ENCODE peak calls at places on chromosomes 5 and 9, in four cellular contexts. J is stomach, V is fibroblast of lung, E is progenitor cell of endocrine pancreas. M is an unnamed sample.

GRCh38 chr5:179793470-179794139 is at the start of gene LTC4S:
- DNase-seq in V (peak), J (peak), E (no peak), M (no peak)

GRCh38 chr5:540215-541147 is 16.2 kb upstream of the SLC9A3 start:
- DNase-seq in V (no peak), J (no peak), E (no peak), M (no peak)

GRCh38 chr9:14710804-14711203 is 11.7 kb downstream of the CER1 start:
- DNase-seq in J (no peak), V (peak), E (no peak), M (no peak)

GRCh38 chr5:83564069-83564749 is 92.7 kb downstream of the VCAN start:
- DNase-seq in V (peak), J (no peak), E (no peak), M (no peak)

GRCh38 chr5:173458819-173459218 is 130.6 kb upstream of the STC2 start:
- DNase-seq in E (no peak), J (no peak), V (peak), M (no peak)

GRCh38 chr5:2530609-2531008 is 220.9 kb downstream of the IRX2 start:
- DNase-seq in E (no peak), V (no peak), J (no peak), M (no peak)

GRCh38 chr5:168165221-168165965 is 126.1 kb upstream of the WWC1 start:
- DNase-seq in J (no peak), E (no peak), V (peak), M (no peak)

GRCh38 chr9:5895782-5896181 is 5.1 kb downstream of the MLANA start:
- DNase-seq in E (no peak), V (no peak), J (no peak), M (no peak)

GRCh38 chr9:34010979-34011378 is 37.7 kb downstream of the UBAP2 start:
- DNase-seq in E (no peak), V (peak), J (no peak), M (no peak)

GRCh38 chr9:10488937-10489336 is 123.9 kb downstream of the PTPRD start:
- DNase-seq in E (no peak), V (no peak), J (no peak), M (no peak)

GRCh38 chr5:57715296-57715695 is 232.7 kb upstream of the ACTBL2 start:
- DNase-seq in J (no peak), E (no peak), V (peak), M (no peak)

GRCh38 chr5:147234825-147235635 is at the start of gene STK32A:
- DNase-seq in E (peak), J (peak), V (peak), M (peak)

GRCh38 chr5:98770158-98770910 is 3.1 kb upstream of the RGMB start:
- DNase-seq in E (peak), V (peak), J (peak), M (peak)

GRCh38 chr9:21711504-21711903 is 90.9 kb upstream of the MTAP start:
- DNase-seq in E (no peak), J (no peak), V (peak), M (no peak)

GRCh38 chr9:135463140-135463539 is 16.4 kb upstream of the PPP1R26 start:
- DNase-seq in J (no peak), V (peak), E (no peak), M (no peak)

GRCh38 chr5:9344751-9345240 is 201.1 kb downstream of the SEMA5A start:
- DNase-seq in E (no peak), V (no peak), J (no peak), M (no peak)

GRCh38 chr5:143536364-143536763 is 132.9 kb upstream of the NR3C1 start:
- DNase-seq in E (no peak), V (peak), J (no peak), M (no peak)

GRCh38 chr9:136438909-136439549 is 616 bp downstream of the INPP5E start:
- DNase-seq in J (no peak), V (peak), E (peak), M (peak)

GRCh38 chr5:446066-446725 is 3.2 kb downstream of the EXOC3 start:
- DNase-seq in V (no peak), E (no peak), J (no peak), M (no peak)

GRCh38 chr9:108634164-108634563 is 221.6 kb downstream of the ACTL7B start:
- DNase-seq in V (peak), E (no peak), J (peak), M (no peak)

GRCh38 chr5:179731791-179732411 is 721 bp upstream of the MAML1 start:
- DNase-seq in J (no peak), E (no peak), V (peak), M (peak)

GRCh38 chr9:128771094-128771721 is 519 bp downstream of the ZER1 start:
- DNase-seq in E (no peak), V (peak), J (no peak), M (peak)

GRCh38 chr5:53253421-53253871 is 143.9 kb upstream of the MOCS2 start:
- DNase-seq in V (peak), J (no peak), E (no peak), M (no peak)

GRCh38 chr5:56569576-56569975 is 245.8 kb upstream of the MAP3K1 start:
- DNase-seq in J (no peak), V (peak), E (no peak), M (no peak)

GRCh38 chr5:6787941-6788340 is 74.7 kb downstream of the TENT4A start:
- DNase-seq in E (no peak), J (no peak), V (no peak), M (no peak)
- TF ChIP-seq CTCF in E (no peak), J (no peak), V (no peak), M (no peak)

DNA sequence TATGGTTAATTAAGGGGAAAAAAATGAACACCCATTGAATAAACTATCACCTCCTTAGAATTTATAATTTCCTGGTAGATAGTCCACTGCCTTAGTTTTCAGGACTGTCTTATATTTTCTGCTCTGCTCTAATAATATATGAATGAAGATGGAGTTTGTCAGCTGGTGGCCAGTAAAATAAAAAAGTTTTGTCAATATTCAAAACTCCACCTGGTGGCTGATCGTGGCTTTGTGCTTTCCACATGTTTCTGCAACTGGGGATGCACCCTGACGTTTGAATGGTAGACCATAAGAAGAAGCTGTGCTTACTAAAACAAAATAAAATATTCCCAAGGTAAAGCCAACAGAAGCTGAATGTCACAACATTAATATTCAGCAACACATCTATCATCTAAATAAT is 286.6 kb upstream of the IZUMO3 start:
- DNase-seq in E (no peak), V (no peak), J (no peak), M (peak)
- TF ChIP-seq CTCF in E (peak), V (no peak), J (no peak), M (peak)

GRCh38 chr9:122144006-122144405 is 15.6 kb downstream of the NDUFA8 start:
- DNase-seq in V (no peak), E (no peak), J (no peak), M (no peak)

GRCh38 chr9:122138560-122139268 is 20.9 kb downstream of the NDUFA8 start:
- DNase-seq in V (no peak), J (no peak), E (no peak), M (no peak)

GRCh38 chr9:122141671-122142070 is 17.9 kb downstream of the NDUFA8 start:
- DNase-seq in V (no peak), E (no peak), J (no peak), M (no peak)

GRCh38 chr9:122143296-122143695 is 16.3 kb downstream of the NDUFA8 start:
- DNase-seq in E (no peak), J (no peak), V (no peak), M (no peak)

GRCh38 chr9:122140368-122141193 is 19.0 kb downstream of the NDUFA8 start:
- DNase-seq in V (no peak), J (no peak), E (no peak), M (no peak)
- TF ChIP-seq CTCF in V (no peak), J (no peak), E (no peak), M (no peak)

DNA sequence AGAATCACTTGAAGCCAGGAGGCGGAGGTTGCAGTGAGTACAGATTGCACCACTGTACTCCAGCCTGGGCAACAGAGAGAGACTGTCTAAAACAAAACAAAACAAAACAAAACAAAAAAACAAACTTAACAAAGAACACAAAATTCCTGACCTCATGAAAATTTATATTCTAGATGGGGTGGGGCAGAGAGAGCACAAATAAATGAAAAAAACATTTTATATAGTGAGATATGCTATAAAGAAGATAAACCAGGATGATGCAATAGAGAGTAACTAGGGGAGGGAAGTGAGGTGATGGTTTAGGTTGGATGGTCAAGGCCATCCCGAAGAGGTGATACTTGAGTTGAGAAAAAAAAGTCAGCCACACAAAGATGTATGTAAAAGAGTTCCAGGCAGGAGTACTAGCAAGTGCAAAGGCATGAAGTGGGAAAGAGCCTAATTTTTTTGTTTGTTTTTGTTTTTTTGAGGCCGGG is 10.2 kb upstream of the LARS1 start:
- DNase-seq in V (no peak), E (no peak), J (no peak), M (no peak)
- TF ChIP-seq CTCF in V (no peak), E (no peak), J (no peak), M (no peak)

DNA sequence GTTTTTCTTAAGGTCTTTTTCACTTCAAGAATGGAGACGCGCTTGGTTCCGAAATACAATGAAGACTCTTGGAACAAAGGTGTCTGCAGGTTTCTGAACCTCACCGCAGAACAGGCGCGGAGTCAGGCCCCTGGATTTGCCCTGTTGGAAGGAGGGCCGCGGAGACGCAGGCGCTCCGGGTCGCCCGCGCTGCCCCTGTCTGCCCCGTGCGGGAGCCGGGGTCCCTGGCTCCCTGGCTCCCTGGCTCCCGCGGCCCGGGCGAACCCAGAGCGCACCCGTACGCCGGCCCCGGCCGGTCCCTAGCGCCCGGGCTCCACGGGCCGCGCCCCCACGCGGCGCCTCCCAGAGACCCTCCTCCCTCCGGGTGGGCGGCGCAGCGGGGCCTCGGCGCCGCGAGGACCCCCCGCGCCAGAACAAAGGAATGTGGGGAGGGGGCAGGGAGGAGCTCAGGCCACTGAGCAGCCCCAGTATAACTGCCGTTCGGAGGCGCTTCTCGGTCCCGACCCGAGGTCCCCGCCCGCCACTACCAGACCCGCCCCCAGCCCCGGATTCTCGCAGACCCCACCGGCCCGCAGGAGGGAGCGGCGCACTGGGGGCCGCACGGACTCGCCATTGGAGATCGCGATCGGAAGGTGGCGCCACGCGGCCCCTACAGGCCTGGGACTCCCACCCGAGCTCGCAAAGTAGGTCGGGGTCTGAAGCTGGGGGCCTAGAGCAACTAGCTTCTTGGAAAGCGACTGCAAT is 2.4 kb downstream of the NFIL3 start:
- DNase-seq in E (peak), J (no peak), V (peak), M (peak)
- TF ChIP-seq CTCF in E (peak), J (no peak), V (peak), M (no peak)

GRCh38 chr5:145980718-145981117 is 44.3 kb downstream of the SH3RF2 start:
- DNase-seq in V (no peak), J (no peak), E (no peak), M (no peak)
- TF ChIP-seq CTCF in V (no peak), J (no peak), E (no peak), M (no peak)

DNA sequence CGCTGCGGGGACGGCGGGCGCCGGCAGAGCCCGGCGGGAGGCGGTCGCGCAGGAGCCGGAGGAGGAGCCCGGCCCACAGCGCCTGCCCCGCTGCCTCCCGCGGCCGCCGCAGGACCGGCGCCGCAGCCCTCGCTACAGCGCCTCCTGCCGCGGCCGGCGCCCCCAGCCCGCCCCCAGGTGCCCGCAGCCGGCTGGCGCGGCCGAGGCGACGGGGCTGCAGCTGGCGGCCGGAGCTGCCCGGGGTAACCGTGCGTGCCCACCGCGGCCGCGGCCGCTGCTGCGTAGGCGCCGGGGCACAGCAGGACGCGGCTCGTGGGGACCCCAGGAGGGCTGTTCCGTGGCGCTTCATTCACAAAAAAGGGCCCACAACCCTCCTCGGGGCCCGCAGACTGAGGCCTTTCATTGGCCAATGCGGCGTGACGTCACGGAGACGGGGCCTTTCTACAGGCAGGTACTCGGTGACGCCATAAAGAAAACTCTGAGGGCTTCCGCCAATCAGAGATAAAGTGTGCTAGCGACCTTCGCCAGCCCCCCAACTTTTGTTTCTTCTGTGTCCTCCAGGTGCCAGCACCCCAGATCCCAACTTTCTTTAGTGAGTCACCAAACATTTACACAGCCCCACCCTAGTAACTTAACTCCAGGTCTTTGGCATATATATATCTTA is at the start of gene CDC14B:
- DNase-seq in E (peak), J (peak), V (peak), M (peak)
- TF ChIP-seq CTCF in E (peak), J (no peak), V (peak), M (no peak)

GRCh38 chr9:79929285-79929684 is 357.5 kb downstream of the TLE4 start:
- DNase-seq in J (no peak), E (no peak), V (no peak), M (no peak)

GRCh38 chr9:79924836-79925235 is 353.1 kb downstream of the TLE4 start:
- DNase-seq in E (no peak), V (no peak), J (no peak), M (no peak)

GRCh38 chr9:79928661-79929060 is 356.9 kb downstream of the TLE4 start:
- DNase-seq in V (no peak), J (no peak), E (no peak), M (no peak)
- TF ChIP-seq CTCF in V (no peak), J (no peak), E (no peak), M (no peak)